ENCODE peak calls at places on chromosomes 13 and 19, in six cellular contexts. Q is SJSA1, Z is A549, S is stomach, N is PC-9, R is spleen. E is an unnamed sample.

GRCh38 chr19:9673912-9674668 is 810 bp downstream of the ZNF562 start:
- DNase-seq in Q (peak; percentile 7), R (no peak), Z (peak; percentile 27), N (peak; percentile 1), S (no peak), E (peak; percentile 84)

GRCh38 chr19:16801599-16801998 is 27.6 kb upstream of the SIN3B start:
- DNase-seq in N (no peak), R (no peak), S (no peak), Z (peak; percentile 33), Q (peak; percentile 27), E (peak; percentile 36)

GRCh38 chr19:14550201-14550754 is 20.9 kb downstream of the TECR start:
- DNase-seq in Q (no peak), N (peak; percentile 83), R (no peak), Z (no peak), S (peak; percentile 34), E (no peak)

GRCh38 chr19:5684694-5685430 is 4.0 kb downstream of the HSD11B1L start:
- DNase-seq in Q (no peak), N (no peak), R (no peak), S (no peak), Z (no peak), E (no peak)

GRCh38 chr19:13149628-13150186 is 468 bp downstream of the STX10 start:
- DNase-seq in S (peak; percentile 61), Q (no peak), Z (peak; percentile 52), N (peak; percentile 39), R (peak; percentile 94), E (no peak)

GRCh38 chr13:23794267-23795161 is 94.7 kb downstream of the MIPEP start:
- DNase-seq in Z (no peak), Q (peak; percentile 50), S (no peak), N (no peak), R (no peak), E (peak; percentile 61)

GRCh38 chr19:28170066-28170465 is 1042.9 kb downstream of the UQCRFS1 start:
- DNase-seq in Q (no peak), N (no peak), S (no peak), R (no peak), Z (no peak), E (no peak)

GRCh38 chr13:109344552-109345157 is 441.7 kb downstream of the IRS2 start:
- DNase-seq in S (no peak), Z (peak; percentile 77), Q (peak; percentile 98), R (no peak), N (no peak), E (peak; percentile 41)

GRCh38 chr19:5955638-5955935 is 22.4 kb downstream of the RANBP3 start:
- DNase-seq in N (no peak), S (no peak), Z (no peak), Q (no peak), R (no peak), E (no peak)

GRCh38 chr13:85557651-85558050 is 241.6 kb downstream of the SLITRK6 start:
- DNase-seq in S (no peak), R (no peak), N (no peak), Z (no peak), Q (no peak), E (no peak)

GRCh38 chr19:18109731-18110671 is 12.4 kb downstream of the MAST3 start:
- DNase-seq in Q (no peak), N (peak; percentile 66), S (peak; percentile 66), R (peak; percentile 94), Z (no peak), E (no peak)

GRCh38 chr13:88701551-88701950 is 1030.4 kb downstream of the SLITRK5 start:
- DNase-seq in Q (no peak), R (no peak), S (no peak), N (no peak), Z (no peak), E (no peak)

GRCh38 chr19:17582613-17583012 is 27.2 kb downstream of the COLGALT1 start:
- DNase-seq in Z (no peak), N (no peak), R (no peak), Q (no peak), S (no peak), E (no peak)

GRCh38 chr13:27406178-27406939 is 18.1 kb upstream of the GTF3A start:
- DNase-seq in Z (peak; percentile 49), Q (no peak), N (no peak), S (no peak), R (no peak), E (peak; percentile 28)

GRCh38 chr13:71663431-71663830 is 203.6 kb downstream of the DACH1 start:
- DNase-seq in N (no peak), Q (no peak), S (no peak), R (no peak), Z (no peak), E (no peak)

GRCh38 chr13:102318233-102318632 is 83.6 kb downstream of the FGF14 start:
- DNase-seq in Z (no peak), R (no peak), N (no peak), Q (no peak), S (no peak), E (no peak)

GRCh38 chr13:104357672-104358314 is 1291.6 kb upstream of the SLC10A2 start:
- DNase-seq in R (no peak), S (no peak), Q (no peak), N (no peak), Z (no peak), E (no peak)

GRCh38 chr13:113905018-113905417 is 41.1 kb upstream of the GAS6 start:
- DNase-seq in S (peak; percentile 19), Z (no peak), R (no peak), Q (peak; percentile 17), N (no peak), E (no peak)

GRCh38 chr19:30029721-30030510 is 87.9 kb downstream of the URI1 start:
- DNase-seq in S (no peak), Z (peak; percentile 54), N (peak; percentile 61), R (no peak), Q (peak; percentile 93), E (peak; percentile 92)

GRCh38 chr13:20185657-20186056 is 7.1 kb downstream of the GJB2 start:
- DNase-seq in R (no peak), Z (no peak), Q (no peak), S (no peak), N (no peak), E (no peak)

GRCh38 chr13:42867232-42867631 is 85.8 kb downstream of the FAM216B start:
- DNase-seq in S (no peak), R (no peak), Q (no peak), N (no peak), Z (no peak), E (no peak)

GRCh38 chr13:106919093-106919492 is 351.2 kb upstream of the ARGLU1 start:
- DNase-seq in Q (no peak), Z (no peak), N (no peak), S (no peak), R (no peak), E (no peak)

GRCh38 chr13:50678464-50679162 is 164.9 kb downstream of the DLEU7 start:
- DNase-seq in Z (no peak), S (no peak), R (no peak), N (peak; percentile 49), Q (peak; percentile 68), E (no peak)

GRCh38 chr13:45325806-45326205 is 15.2 kb downstream of the TPT1 start:
- DNase-seq in S (no peak), N (no peak), Z (no peak), Q (peak; percentile 39), R (no peak), E (peak; percentile 88)

GRCh38 chr19:4267101-4267900 is 11.8 kb upstream of the SHD start:
- DNase-seq in R (peak; percentile 85), S (peak; percentile 63), Q (peak; percentile 48), N (peak; percentile 27), Z (peak; percentile 82), E (peak; percentile 28)

GRCh38 chr19:18014197-18014596 is 6.2 kb downstream of the ARRDC2 start:
- DNase-seq in Q (no peak), R (no peak), N (no peak), Z (no peak), S (no peak), E (no peak)

GRCh38 chr13:110506859-110507566 is 54.5 kb downstream of the RAB20 start:
- DNase-seq in Q (no peak), R (no peak), Z (peak; percentile 57), S (peak; percentile 94), N (peak; percentile 77), E (no peak)
- H3K27ac ChIP-seq in Q (no peak overlapping the region), R (no peak overlapping the region), Z (peak overlapping the region; percentile 79), S (peak overlapping the region; percentile 88), N (peak overlapping the region; percentile 84), E (no peak overlapping the region)

GRCh38 chr19:1259873-1260748 is 9.0 kb upstream of the CIRBP start:
- DNase-seq in Z (peak; percentile 77), R (peak; percentile 95), S (no peak), Q (no peak), N (peak; percentile 82), E (no peak)
- H3K4me1 ChIP-seq in Z (peaks cover 76% of the 10 kb centered on the region), R (peaks cover 92% of the 10 kb centered on the region), S (peaks cover 85% of the 10 kb centered on the region), Q (peaks cover 78% of the 10 kb centered on the region), N (peaks cover 57% of the 10 kb centered on the region), E (peaks cover 11% of the 10 kb centered on the region)

DNA sequence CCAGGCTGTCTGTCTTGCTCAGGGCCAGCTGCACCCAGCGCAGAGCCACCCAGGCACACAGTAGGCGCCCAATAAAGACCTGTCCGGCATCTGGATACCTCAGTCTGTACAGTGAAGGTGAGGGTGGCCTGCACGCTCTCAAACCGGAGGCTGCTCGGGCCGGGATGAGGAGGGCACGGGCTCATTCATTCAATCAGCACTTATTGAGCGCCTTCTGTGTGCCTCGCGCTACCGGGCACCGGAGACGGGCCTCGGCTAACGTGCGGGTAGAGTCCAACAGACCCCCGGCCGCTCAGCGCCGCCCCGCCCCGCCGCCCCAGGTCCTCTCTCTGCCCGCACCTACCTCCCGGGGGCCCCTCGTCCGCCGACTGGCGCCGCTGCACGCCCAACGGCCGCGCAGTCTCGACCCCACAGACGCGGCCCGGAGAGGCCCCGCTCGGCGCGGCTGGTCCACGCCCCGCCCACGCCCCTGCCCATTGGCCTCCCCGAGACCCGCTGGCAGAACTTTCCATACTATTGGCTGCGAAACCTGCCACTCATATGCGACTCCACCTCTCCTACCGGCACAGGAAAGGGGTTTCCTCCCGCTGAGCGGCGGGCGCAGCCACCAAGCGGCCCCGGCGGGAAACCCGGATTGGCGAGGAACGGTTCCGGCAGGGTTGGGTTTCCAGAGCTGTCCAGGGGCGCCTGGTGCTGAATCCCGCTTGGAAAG is at the start of gene SLC39A3:
- DNase-seq in N (peak; percentile 96), R (peak; percentile 97), Q (peak; percentile 96), Z (peak; percentile 97), S (peak; percentile 99), E (peak; percentile 81)
- H3K27ac ChIP-seq in N (no peak within 1 kb of the TSS), R (peak within 1 kb of the TSS; percentile 81), Q (no peak within 1 kb of the TSS), Z (peak within 1 kb of the TSS; percentile 96), S (peak within 1 kb of the TSS; percentile 81), E (peak within 1 kb of the TSS; percentile 29)

GRCh38 chr13:51946163-51946669 is 65.0 kb downstream of the ATP7B start:
- DNase-seq in Q (no peak), N (no peak), Z (no peak), R (no peak), S (no peak), E (no peak)
- H3K4me1 ChIP-seq in Q (no peaks in the 10 kb centered on the region), N (peaks cover 9% of the 10 kb centered on the region), Z (no peaks in the 10 kb centered on the region), R (no peaks in the 10 kb centered on the region), S (peaks cover 7% of the 10 kb centered on the region), E (no peaks in the 10 kb centered on the region)

E was measured in foreskin keratinocyte.